ENCODE peak calls at places on chromosome 12, in five cellular contexts. S, V, O, I and P are unnamed samples.

GRCh38 chr12:130555628-130556485 is 160.2 kb downstream of the RIMBP2 start:
- DNase-seq in S (no peak), V (no peak), O (no peak), I (no peak), P (no peak)

GRCh38 chr12:95605875-95606274 is 54.6 kb upstream of the USP44 start:
- DNase-seq in S (no peak), V (no peak), O (no peak), I (no peak), P (no peak)

GRCh38 chr12:44847888-44848770 is 28.0 kb downstream of the NELL2 start:
- DNase-seq in S (no peak), V (no peak), O (peak), I (no peak), P (peak)

GRCh38 chr12:17016116-17016864 is 410.3 kb upstream of the LMO3 start:
- DNase-seq in S (no peak), V (no peak), O (no peak), I (no peak), P (no peak)

GRCh38 chr12:102596016-102596415 is 115.7 kb upstream of the IGF1 start:
- DNase-seq in S (no peak), V (no peak), O (no peak), I (no peak), P (no peak)

GRCh38 chr12:124150176-124150575 is 144.7 kb upstream of the RFLNA start:
- DNase-seq in S (no peak), V (no peak), O (no peak), I (no peak), P (no peak)

GRCh38 chr12:128810182-128811127 is 13.3 kb downstream of the SLC15A4 start:
- DNase-seq in S (no peak), V (peak), O (no peak), I (no peak), P (no peak)

GRCh38 chr12:51520576-51521325 is 70.3 kb upstream of the SCN8A start:
- DNase-seq in S (no peak), V (no peak), O (no peak), I (no peak), P (no peak)

GRCh38 chr12:32211769-32212156 is 105.1 kb downstream of the BICD1 start:
- DNase-seq in S (no peak), V (no peak), O (no peak), I (no peak), P (no peak)

GRCh38 chr12:56922032-56922431 is 12.2 kb downstream of the SDR9C7 start:
- DNase-seq in S (no peak), V (no peak), O (no peak), I (no peak), P (no peak)